ENCODE peak calls at places on chromosomes 2 and 18, in ten cellular contexts. M is cardiac muscle cell, E is COR-L47, R is GM20000, T is astrocyte of the hippocampus, C is right atrium auricular region, B is NCI-H1105, W is AG04450, P is HepG2, S is hypothalamus. N is an unnamed sample.

GRCh38 chr18:78239090-78239457 is 740.5 kb upstream of the SALL3 start:
- DNase-seq in M (no peak), E (no peak), R (no peak), T (no peak), C (no peak), B (no peak), W (no peak), P (no peak), S (no peak), N (no peak)

GRCh38 chr2:10993001-10993481 is 81.3 kb downstream of the KCNF1 start:
- DNase-seq in M (no peak), E (no peak), R (no peak), T (peak; percentile 54), C (no peak), B (no peak), W (no peak), P (no peak), S (no peak), N (no peak)

GRCh38 chr2:19114754-19115231 is 243.6 kb downstream of the OSR1 start:
- DNase-seq in M (no peak), E (no peak), R (no peak), T (peak; percentile 25), C (no peak), B (no peak), W (no peak), P (no peak), S (no peak), N (no peak)

GRCh38 chr2:240435457-240435954 is at the start of gene GPC1:
- DNase-seq in M (peak; percentile 89), E (peak; percentile 20), R (peak; percentile 91), T (peak; percentile 93), C (no peak), B (peak; percentile 58), W (no peak), P (peak; percentile 40), S (peak; percentile 58), N (peak; percentile 72)

GRCh38 chr2:211113294-211114175 is 557.1 kb downstream of the CPS1 start:
- DNase-seq in M (no peak), E (no peak), R (no peak), T (peak; percentile 9), C (no peak), B (no peak), W (no peak), P (no peak), S (no peak), N (no peak)

GRCh38 chr2:18903750-18904149 is 314.4 kb upstream of the NT5C1B start:
- DNase-seq in M (no peak), E (no peak), R (peak; percentile 30), T (no peak), C (no peak), B (no peak), W (no peak), P (no peak), S (no peak), N (no peak)

GRCh38 chr2:80075719-80076118 is 228.8 kb downstream of the LRRTM1 start:
- DNase-seq in M (no peak), E (no peak), R (no peak), T (no peak), C (no peak), B (no peak), W (no peak), P (no peak), S (no peak), N (no peak)

GRCh38 chr2:168607992-168608391 is 151.9 kb downstream of the CERS6 start:
- DNase-seq in M (no peak), E (no peak), R (no peak), T (no peak), C (no peak), B (no peak), W (no peak), P (no peak), S (no peak), N (no peak)

GRCh38 chr2:108194409-108195132 is 45.2 kb upstream of the SULT1C3 start:
- DNase-seq in M (peak; percentile 5), E (no peak), R (no peak), T (no peak), C (no peak), B (no peak), W (no peak), P (no peak), S (no peak), N (no peak)

GRCh38 chr2:43292297-43292696 is 65.9 kb upstream of the ZFP36L2 start:
- DNase-seq in M (no peak), E (no peak), R (no peak), T (no peak), C (no peak), B (no peak), W (no peak), P (no peak), S (no peak), N (no peak)

GRCh38 chr18:78080081-78080480 is 830.4 kb downstream of the GALR1 start:
- DNase-seq in M (no peak), E (peak; percentile 18), R (no peak), T (no peak), C (no peak), B (no peak), W (no peak), P (no peak), S (no peak), N (no peak)

GRCh38 chr2:237692601-237693079 is 65.3 kb downstream of the LRRFIP1 start:
- DNase-seq in M (peak; percentile 49), E (no peak), R (no peak), T (peak; percentile 64), C (no peak), B (no peak), W (no peak), P (no peak), S (no peak), N (no peak)